ENCODE peak calls at places on chromosomes 16 and 17, in six cellular contexts. Z, O, D, B, T and I are unnamed samples.

GRCh38 chr17:48023408-48024148 is 14.0 kb downstream of the COPZ2 start:
- DNase-seq in Z (peak; percentile 86), T (peak; percentile 64), D (peak; percentile 36), O (peak; percentile 91), B (peak; percentile 63), I (peak; percentile 82)

GRCh38 chr17:38415250-38416194 is 12.7 kb upstream of the ARHGAP23 start:
- DNase-seq in T (no peak), D (no peak), B (no peak), O (no peak), Z (no peak), I (peak; percentile 67)

GRCh38 chr16:4746991-4747574 is 12.7 kb downstream of the DNAAF8 start:
- DNase-seq in D (no peak), Z (no peak), O (no peak), B (no peak), T (no peak), I (no peak)

GRCh38 chr17:21298056-21298982 is 13.8 kb downstream of the MAP2K3 start:
- DNase-seq in O (no peak), D (no peak), B (no peak), T (no peak), Z (no peak), I (no peak)

GRCh38 chr17:69874220-69874670 is 200.8 kb upstream of the KCNJ16 start:
- DNase-seq in T (no peak), O (no peak), B (no peak), Z (no peak), D (no peak), I (peak; percentile 94)

GRCh38 chr17:50598487-50598886 is 36.2 kb upstream of the ABCC3 start:
- DNase-seq in O (no peak), T (no peak), D (no peak), B (no peak), Z (no peak), I (no peak)

GRCh38 chr16:4892356-4893102 is 44.4 kb downstream of the PPL start:
- DNase-seq in O (no peak), D (no peak), Z (no peak), T (no peak), B (no peak), I (peak; percentile 23)

GRCh38 chr17:76866774-76867577 is 1.2 kb upstream of the MGAT5B start:
- DNase-seq in T (no peak), O (no peak), D (no peak), B (no peak), Z (no peak), I (peak; percentile 79)

GRCh38 chr17:82053556-82054263 is 2.0 kb downstream of the GPS1 start:
- DNase-seq in B (no peak), D (no peak), Z (no peak), T (no peak), O (no peak), I (no peak)

GRCh38 chr16:57894390-57895080 is 76.4 kb downstream of the CNGB1 start:
- DNase-seq in D (no peak), Z (no peak), B (no peak), O (no peak), T (no peak), I (no peak)

GRCh38 chr17:68432086-68432864 is 25.0 kb downstream of the WIPI1 start:
- DNase-seq in Z (no peak), B (no peak), O (peak; percentile 67), D (no peak), T (no peak), I (no peak)

GRCh38 chr16:81940781-81941560 is 70.3 kb downstream of the SDR42E1 start:
- DNase-seq in T (no peak), O (no peak), Z (peak; percentile 41), B (no peak), D (no peak), I (peak; percentile 43)

GRCh38 chr17:705863-706262 is 8.8 kb downstream of the VPS53 start:
- DNase-seq in T (no peak), O (no peak), B (no peak), Z (no peak), D (no peak), I (no peak)

GRCh38 chr16:11273721-11274324 is 394 bp upstream of the PRM3 start:
- DNase-seq in Z (peak; percentile 30), D (no peak), B (no peak), T (no peak), O (no peak), I (no peak)

GRCh38 chr17:7497228-7497627 is 13.1 kb downstream of the POLR2A start:
- DNase-seq in D (no peak), T (no peak), B (no peak), O (no peak), Z (no peak), I (no peak)

GRCh38 chr16:11333696-11334095 is 11.6 kb upstream of the RMI2 start:
- DNase-seq in B (no peak), O (no peak), D (no peak), Z (no peak), T (no peak), I (peak; percentile 63)

GRCh38 chr17:78407387-78407990 is 29.0 kb downstream of the PGS1 start:
- DNase-seq in B (no peak), O (no peak), Z (no peak), T (no peak), D (no peak), I (no peak)

GRCh38 chr17:81348097-81349055 is 46.9 kb upstream of the BAHCC1 start:
- DNase-seq in T (no peak), B (no peak), O (no peak), D (no peak), Z (no peak), I (no peak)

GRCh38 chr16:55421225-55421624 is 57.8 kb upstream of the MMP2 start:
- DNase-seq in B (no peak), D (no peak), T (no peak), Z (no peak), O (no peak), I (no peak)

GRCh38 chr17:50926523-50926922 is 60.4 kb upstream of the TOB1 start:
- DNase-seq in D (no peak), B (no peak), Z (no peak), O (no peak), T (no peak), I (no peak)

GRCh38 chr16:68000024-68000423 is 740 bp upstream of the DPEP2 start:
- DNase-seq in D (no peak), O (no peak), B (no peak), Z (no peak), T (no peak), I (no peak)

GRCh38 chr17:61454095-61454931 is 2.1 kb downstream of the TBX4 start:
- DNase-seq in Z (no peak), O (no peak), D (no peak), B (no peak), T (no peak), I (peak; percentile 31)

GRCh38 chr17:10141436-10141835 is 57.0 kb downstream of the GAS7 start:
- DNase-seq in B (no peak), D (no peak), O (no peak), Z (no peak), T (no peak), I (no peak)

GRCh38 chr17:48542956-48543853 is 1.7 kb downstream of the HOXB2 start:
- DNase-seq in O (peak; percentile 72), Z (peak; percentile 57), D (peak; percentile 49), T (peak; percentile 75), B (peak; percentile 39), I (peak; percentile 48)

GRCh38 chr17:48630925-48631692 is 5.0 kb upstream of the HOXB9 start:
- DNase-seq in T (no peak), B (no peak), Z (no peak), D (no peak), O (no peak), I (no peak)

GRCh38 chr16:86396318-86396882 is 113.9 kb upstream of the FOXF1 start:
- DNase-seq in T (no peak), O (no peak), D (no peak), Z (no peak), B (no peak), I (peak; percentile 74)

GRCh38 chr16:56776562-56776961 is 46.6 kb downstream of the NUP93 start:
- DNase-seq in B (no peak), Z (no peak), T (no peak), O (no peak), D (no peak), I (peak; percentile 4)

GRCh38 chr17:77186141-77186604 is 45.4 kb downstream of the SEC14L1 start:
- DNase-seq in B (no peak), T (no peak), Z (no peak), O (no peak), D (peak; percentile 8), I (no peak)

GRCh38 chr17:20074001-20074400 is 64.8 kb downstream of the SPECC1 start:
- DNase-seq in B (no peak), Z (no peak), O (no peak), T (no peak), D (no peak), I (no peak)

GRCh38 chr16:21611546-21612384 is 12.4 kb downstream of the METTL9 start:
- DNase-seq in D (no peak), O (no peak), Z (no peak), B (no peak), T (no peak), I (no peak)

GRCh38 chr17:19311421-19312215 is 50.9 kb downstream of the B9D1 start:
- DNase-seq in Z (no peak), O (no peak), B (no peak), T (no peak), D (no peak), I (peak; percentile 65)

GRCh38 chr17:79870540-79870939 is 31.3 kb upstream of the CBX4 start:
- DNase-seq in B (no peak), O (no peak), T (no peak), Z (no peak), D (no peak), I (no peak)